ENCODE peak calls at places on chromosomes 6 and 20, in six cellular contexts. One of them, this sample, is unnamed.

GRCh38 chr20:1827974-1828785 is 67.0 kb upstream of the SIRPA start:
- DNase-seq in H1: no peak
- DNase-seq in GM12878: no peak
- DNase-seq in HepG2: peak; percentile 99
- DNase-seq in HCT116: peak; percentile 24
- DNase-seq in K562: no peak
- DNase-seq in this sample: no peak

GRCh38 chr6:76165471-76166221 is 93.2 kb upstream of the IMPG1 start:
- DNase-seq in H1: no peak
- DNase-seq in GM12878: no peak
- DNase-seq in HepG2: no peak
- DNase-seq in HCT116: no peak
- DNase-seq in K562: no peak
- DNase-seq in this sample: no peak

GRCh38 chr6:95847061-95847460 is 168.7 kb upstream of the FUT9 start:
- DNase-seq in H1: no peak
- DNase-seq in GM12878: no peak
- DNase-seq in HepG2: no peak
- DNase-seq in HCT116: no peak
- DNase-seq in K562: no peak
- DNase-seq in this sample: no peak

GRCh38 chr6:139977887-139978332 is 603.5 kb upstream of the CITED2 start:
- DNase-seq in H1: no peak
- DNase-seq in GM12878: no peak
- DNase-seq in HepG2: peak; percentile 18
- DNase-seq in HCT116: no peak
- DNase-seq in K562: no peak
- DNase-seq in this sample: no peak

GRCh38 chr6:73798592-73798991 is 102.6 kb downstream of the CD109 start:
- DNase-seq in H1: no peak
- DNase-seq in GM12878: no peak
- DNase-seq in HepG2: peak; percentile 66
- DNase-seq in HCT116: peak; percentile 6
- DNase-seq in K562: no peak
- DNase-seq in this sample: peak; percentile 13

GRCh38 chr20:2799688-2800589 is 488 bp downstream of the CPXM1 start:
- DNase-seq in H1: peak; percentile 72
- DNase-seq in GM12878: no peak
- DNase-seq in HepG2: no peak
- DNase-seq in HCT116: no peak
- DNase-seq in K562: no peak
- DNase-seq in this sample: peak; percentile 39

GRCh38 chr6:149033454-149034241 is 283.9 kb upstream of the TAB2 start:
- DNase-seq in H1: no peak
- DNase-seq in GM12878: peak; percentile 78
- DNase-seq in HepG2: no peak
- DNase-seq in HCT116: no peak
- DNase-seq in K562: no peak
- DNase-seq in this sample: no peak

GRCh38 chr20:63333241-63333836 is 27.8 kb downstream of the CHRNA4 start:
- DNase-seq in H1: no peak
- DNase-seq in GM12878: no peak
- DNase-seq in HepG2: no peak
- DNase-seq in HCT116: no peak
- DNase-seq in K562: no peak
- DNase-seq in this sample: no peak

GRCh38 chr6:142927904-142928303 is 17.1 kb downstream of the HIVEP2 start:
- DNase-seq in H1: no peak
- DNase-seq in GM12878: no peak
- DNase-seq in HepG2: peak; percentile 64
- DNase-seq in HCT116: no peak
- DNase-seq in K562: no peak
- DNase-seq in this sample: no peak

GRCh38 chr6:40341726-40342125 is 245.4 kb downstream of the LRFN2 start:
- DNase-seq in H1: no peak
- DNase-seq in GM12878: no peak
- DNase-seq in HepG2: no peak
- DNase-seq in HCT116: no peak
- DNase-seq in K562: no peak
- DNase-seq in this sample: no peak
- TF ChIP-seq ATF3 in H1: no peak
- TF ChIP-seq ATF3 in GM12878: no peak
- TF ChIP-seq ATF3 in HepG2: no peak
- TF ChIP-seq ATF3 in HCT116: no peak
- TF ChIP-seq ATF3 in K562: no peak
- TF ChIP-seq ATF3 in this sample: no peak

GRCh38 chr20:36951198-36951976 is at the start of gene SAMHD1:
- DNase-seq in H1: peak; percentile 95
- DNase-seq in GM12878: peak; percentile 96
- DNase-seq in HepG2: peak; percentile 100
- DNase-seq in HCT116: peak; percentile 96
- DNase-seq in K562: peak; percentile 100
- DNase-seq in this sample: peak; percentile 97

GRCh38 chr20:36951977-36952738 is 650 bp upstream of the SAMHD1 start:
- DNase-seq in H1: no peak
- DNase-seq in GM12878: no peak
- DNase-seq in HepG2: no peak
- DNase-seq in HCT116: no peak
- DNase-seq in K562: no peak
- DNase-seq in this sample: no peak

GRCh38 chr20:36950432-36951197 is 893 bp downstream of the SAMHD1 start:
- DNase-seq in H1: no peak
- DNase-seq in GM12878: no peak
- DNase-seq in HepG2: no peak
- DNase-seq in HCT116: no peak
- DNase-seq in K562: peak; percentile 48
- DNase-seq in this sample: peak; percentile 25
- TF ChIP-seq ATF3 in H1: no peak
- TF ChIP-seq ATF3 in GM12878: no peak
- TF ChIP-seq ATF3 in HepG2: no peak
- TF ChIP-seq ATF3 in HCT116: no peak
- TF ChIP-seq ATF3 in K562: no peak
- TF ChIP-seq ATF3 in this sample: no peak

DNA sequence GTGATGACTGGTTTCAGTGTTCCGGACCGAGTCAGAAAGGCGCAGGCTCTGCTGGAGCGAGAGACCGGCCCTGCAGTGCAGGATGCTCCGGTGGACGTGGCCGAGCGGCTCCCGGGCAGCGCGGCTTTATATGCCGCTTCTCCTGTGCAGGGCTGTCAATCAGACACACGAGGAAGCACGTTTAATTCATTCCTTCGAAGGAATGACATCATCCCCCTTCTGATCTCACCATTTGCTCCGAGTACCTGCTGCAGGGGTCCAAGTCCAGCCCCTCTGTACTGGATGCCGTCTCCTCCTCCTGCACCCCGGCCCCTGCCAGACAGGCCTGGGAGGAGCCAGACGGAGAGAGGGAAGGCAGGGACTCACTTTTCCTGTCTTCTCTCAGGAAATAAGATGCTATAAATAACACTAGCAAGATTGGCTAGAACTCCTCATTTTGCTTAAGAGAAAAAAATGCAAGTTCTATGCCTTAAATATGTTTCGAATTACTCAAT is at the start of gene THBS2:
- DNase-seq in H1: peak; percentile 57
- DNase-seq in GM12878: no peak
- DNase-seq in HepG2: no peak
- DNase-seq in HCT116: no peak
- DNase-seq in K562: no peak
- DNase-seq in this sample: no peak
- TF ChIP-seq ATF3 in H1: no peak
- TF ChIP-seq ATF3 in GM12878: no peak
- TF ChIP-seq ATF3 in HepG2: no peak
- TF ChIP-seq ATF3 in HCT116: no peak
- TF ChIP-seq ATF3 in K562: peak; percentile 35
- TF ChIP-seq ATF3 in this sample: no peak

DNA sequence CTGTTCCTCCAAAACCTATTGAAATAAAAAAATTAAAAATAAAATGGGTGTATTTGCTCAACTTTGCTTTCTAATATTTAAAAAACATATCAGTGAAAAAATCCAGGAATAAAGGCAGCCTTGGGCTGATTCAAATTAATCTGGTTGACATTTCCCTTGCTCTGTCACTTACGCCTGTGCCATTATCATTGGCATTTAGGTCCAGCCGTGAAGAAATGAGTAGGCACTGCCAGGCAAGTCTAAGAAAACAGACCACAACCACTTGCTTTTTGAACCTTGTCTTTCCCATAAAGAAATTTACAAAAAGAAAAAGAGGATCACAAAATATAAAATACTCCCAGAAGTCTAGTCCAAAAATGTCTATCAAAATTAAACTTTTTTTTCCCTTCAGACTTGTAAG is 59.2 kb upstream of the HBS1L start:
- DNase-seq in H1: no peak
- DNase-seq in GM12878: no peak
- DNase-seq in HepG2: no peak
- DNase-seq in HCT116: no peak
- DNase-seq in K562: no peak
- DNase-seq in this sample: no peak
- TF ChIP-seq ATF3 in H1: no peak
- TF ChIP-seq ATF3 in GM12878: no peak
- TF ChIP-seq ATF3 in HepG2: no peak
- TF ChIP-seq ATF3 in HCT116: no peak
- TF ChIP-seq ATF3 in K562: no peak
- TF ChIP-seq ATF3 in this sample: no peak

GRCh38 chr20:21430031-21430430 is 32.7 kb upstream of the NKX2-4 start:
- DNase-seq in H1: no peak
- DNase-seq in GM12878: no peak
- DNase-seq in HepG2: no peak
- DNase-seq in HCT116: no peak
- DNase-seq in K562: no peak
- DNase-seq in this sample: no peak

GRCh38 chr20:21436186-21436585 is 38.9 kb upstream of the NKX2-4 start:
- DNase-seq in H1: no peak
- DNase-seq in GM12878: no peak
- DNase-seq in HepG2: peak; percentile 13
- DNase-seq in HCT116: peak; percentile 18
- DNase-seq in K562: no peak
- DNase-seq in this sample: no peak

GRCh38 chr20:21435576-21435975 is 38.2 kb upstream of the NKX2-4 start:
- DNase-seq in H1: no peak
- DNase-seq in GM12878: no peak
- DNase-seq in HepG2: no peak
- DNase-seq in HCT116: no peak
- DNase-seq in K562: no peak
- DNase-seq in this sample: peak; percentile 14

GRCh38 chr20:21432911-21433310 is 35.6 kb upstream of the NKX2-4 start:
- DNase-seq in H1: no peak
- DNase-seq in GM12878: no peak
- DNase-seq in HepG2: no peak
- DNase-seq in HCT116: no peak
- DNase-seq in K562: no peak
- DNase-seq in this sample: no peak

DNA sequence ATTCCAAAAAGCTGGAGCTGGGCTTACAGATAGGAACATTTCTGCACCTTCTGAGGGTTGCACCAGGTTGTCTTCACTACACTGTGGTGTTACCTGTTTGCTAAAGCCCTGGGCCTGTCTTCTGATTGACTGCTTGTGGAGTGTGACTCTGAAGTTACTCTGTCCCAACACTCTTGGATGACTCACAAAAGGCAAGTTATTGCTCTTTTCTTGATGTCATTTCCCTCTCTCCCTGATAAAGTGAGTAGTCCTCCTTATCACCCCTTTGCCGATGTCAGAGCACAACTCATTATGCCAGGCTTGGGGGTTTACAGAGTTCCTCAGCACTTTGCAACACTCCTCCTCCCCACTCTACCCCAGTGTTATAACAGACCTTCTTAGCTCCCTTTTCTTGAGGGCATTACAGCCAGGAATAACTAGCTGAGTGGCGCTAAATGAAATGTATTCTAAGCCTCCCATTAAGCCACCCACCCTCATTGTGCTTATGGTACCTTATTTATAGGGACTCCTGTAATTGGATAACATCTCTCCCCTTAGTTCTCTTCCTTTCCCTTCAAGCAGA is 36.1 kb upstream of the NKX2-4 start:
- DNase-seq in H1: no peak
- DNase-seq in GM12878: no peak
- DNase-seq in HepG2: no peak
- DNase-seq in HCT116: no peak
- DNase-seq in K562: peak; percentile 7
- DNase-seq in this sample: no peak
- TF ChIP-seq ATF3 in H1: no peak
- TF ChIP-seq ATF3 in GM12878: no peak
- TF ChIP-seq ATF3 in HepG2: no peak
- TF ChIP-seq ATF3 in HCT116: no peak
- TF ChIP-seq ATF3 in K562: peak; percentile 14
- TF ChIP-seq ATF3 in this sample: no peak